ENCODE peak calls at places on chromosomes 5 and 9, in nine cellular contexts. One of them, this sample, is unnamed.

GRCh38 chr9:123724211-123724831 is 205.6 kb downstream of the DENND1A start:
- DNase-seq in tibial artery: no peak
- DNase-seq in colonic mucosa: no peak
- DNase-seq in trophoblast cell: no peak
- DNase-seq in SJSA1: no peak
- DNase-seq in GM23248: peak; percentile 69
- DNase-seq in ovary: no peak
- DNase-seq in PC-3: no peak
- DNase-seq in Peyer's patch: no peak
- DNase-seq in this sample: no peak

GRCh38 chr9:119859128-119859527 is 489.9 kb upstream of the BRINP1 start:
- DNase-seq in Peyer's patch: no peak
- DNase-seq in trophoblast cell: no peak
- DNase-seq in SJSA1: no peak
- DNase-seq in colonic mucosa: no peak
- DNase-seq in ovary: no peak
- DNase-seq in tibial artery: no peak
- DNase-seq in GM23248: no peak
- DNase-seq in PC-3: no peak
- DNase-seq in this sample: no peak

GRCh38 chr5:110769282-110769681 is 30.5 kb downstream of the SLC25A46 start:
- DNase-seq in GM23248: peak; percentile 87
- DNase-seq in ovary: no peak
- DNase-seq in SJSA1: no peak
- DNase-seq in PC-3: no peak
- DNase-seq in colonic mucosa: no peak
- DNase-seq in Peyer's patch: no peak
- DNase-seq in trophoblast cell: no peak
- DNase-seq in tibial artery: no peak
- DNase-seq in this sample: no peak

GRCh38 chr5:93062548-93062947 is 518.5 kb downstream of the NR2F1-AS1 start:
- DNase-seq in colonic mucosa: no peak
- DNase-seq in tibial artery: no peak
- DNase-seq in ovary: no peak
- DNase-seq in Peyer's patch: no peak
- DNase-seq in PC-3: peak; percentile 48
- DNase-seq in trophoblast cell: no peak
- DNase-seq in GM23248: no peak
- DNase-seq in SJSA1: no peak
- DNase-seq in this sample: no peak

GRCh38 chr9:124040935-124041816 is 29.6 kb downstream of the LHX2 start:
- DNase-seq in Peyer's patch: peak; percentile 70
- DNase-seq in SJSA1: no peak
- DNase-seq in PC-3: no peak
- DNase-seq in ovary: peak; percentile 69
- DNase-seq in tibial artery: no peak
- DNase-seq in colonic mucosa: peak; percentile 45
- DNase-seq in GM23248: peak; percentile 44
- DNase-seq in trophoblast cell: no peak
- DNase-seq in this sample: no peak

GRCh38 chr5:179806250-179807045 is at the start of gene MGAT4B:
- DNase-seq in colonic mucosa: peak; percentile 83
- DNase-seq in ovary: peak; percentile 83
- DNase-seq in tibial artery: peak; percentile 89
- DNase-seq in trophoblast cell: peak; percentile 60
- DNase-seq in Peyer's patch: peak; percentile 90
- DNase-seq in SJSA1: peak; percentile 77
- DNase-seq in GM23248: peak; percentile 93
- DNase-seq in PC-3: peak; percentile 74
- DNase-seq in this sample: no peak

GRCh38 chr9:126240835-126241234 is 85.8 kb upstream of the MVB12B start:
- DNase-seq in ovary: no peak
- DNase-seq in colonic mucosa: no peak
- DNase-seq in tibial artery: no peak
- DNase-seq in PC-3: no peak
- DNase-seq in SJSA1: no peak
- DNase-seq in GM23248: no peak
- DNase-seq in Peyer's patch: no peak
- DNase-seq in trophoblast cell: no peak
- DNase-seq in this sample: no peak

GRCh38 chr9:128361981-128362646 is 9.1 kb upstream of the URM1 start:
- DNase-seq in Peyer's patch: peak; percentile 85
- DNase-seq in PC-3: peak; percentile 79
- DNase-seq in tibial artery: peak; percentile 91
- DNase-seq in SJSA1: peak; percentile 80
- DNase-seq in trophoblast cell: peak; percentile 77
- DNase-seq in colonic mucosa: peak; percentile 88
- DNase-seq in ovary: peak; percentile 88
- DNase-seq in GM23248: peak; percentile 93
- DNase-seq in this sample: peak; percentile 87

GRCh38 chr5:118224546-118224945 is 763.8 kb downstream of the DTWD2 start:
- DNase-seq in ovary: no peak
- DNase-seq in colonic mucosa: no peak
- DNase-seq in Peyer's patch: no peak
- DNase-seq in trophoblast cell: no peak
- DNase-seq in PC-3: no peak
- DNase-seq in tibial artery: no peak
- DNase-seq in SJSA1: no peak
- DNase-seq in GM23248: peak; percentile 33
- DNase-seq in this sample: no peak

GRCh38 chr9:98823666-98824334 is 16.3 kb downstream of the GALNT12 start:
- DNase-seq in Peyer's patch: no peak
- DNase-seq in colonic mucosa: no peak
- DNase-seq in ovary: no peak
- DNase-seq in tibial artery: no peak
- DNase-seq in GM23248: peak; percentile 9
- DNase-seq in SJSA1: no peak
- DNase-seq in trophoblast cell: no peak
- DNase-seq in PC-3: peak; percentile 36
- DNase-seq in this sample: no peak

GRCh38 chr9:114611516-114612271 is 603 bp downstream of the TMEM268 start:
- DNase-seq in GM23248: peak; percentile 85
- DNase-seq in ovary: peak; percentile 89
- DNase-seq in trophoblast cell: peak; percentile 42
- DNase-seq in colonic mucosa: peak; percentile 68
- DNase-seq in SJSA1: peak; percentile 58
- DNase-seq in PC-3: peak; percentile 34
- DNase-seq in tibial artery: peak; percentile 80
- DNase-seq in Peyer's patch: peak; percentile 80
- DNase-seq in this sample: peak; percentile 70

GRCh38 chr9:91047529-91047928 is 245.9 kb downstream of the SYK start:
- DNase-seq in tibial artery: no peak
- DNase-seq in GM23248: peak; percentile 18
- DNase-seq in trophoblast cell: no peak
- DNase-seq in ovary: no peak
- DNase-seq in SJSA1: no peak
- DNase-seq in Peyer's patch: no peak
- DNase-seq in PC-3: no peak
- DNase-seq in colonic mucosa: no peak
- DNase-seq in this sample: peak; percentile 44

GRCh38 chr9:132494857-132495256 is 84.8 kb downstream of the CFAP77 start:
- DNase-seq in tibial artery: no peak
- DNase-seq in ovary: no peak
- DNase-seq in Peyer's patch: no peak
- DNase-seq in trophoblast cell: no peak
- DNase-seq in PC-3: no peak
- DNase-seq in colonic mucosa: no peak
- DNase-seq in SJSA1: no peak
- DNase-seq in GM23248: no peak
- DNase-seq in this sample: no peak

GRCh38 chr5:10736354-10736753 is 24.7 kb downstream of the DAP start:
- DNase-seq in trophoblast cell: no peak
- DNase-seq in SJSA1: no peak
- DNase-seq in tibial artery: no peak
- DNase-seq in colonic mucosa: no peak
- DNase-seq in PC-3: no peak
- DNase-seq in Peyer's patch: no peak
- DNase-seq in GM23248: no peak
- DNase-seq in ovary: no peak
- DNase-seq in this sample: no peak

GRCh38 chr9:127133739-127134167 is 11.3 kb upstream of the ANGPTL2 start:
- DNase-seq in colonic mucosa: no peak
- DNase-seq in Peyer's patch: no peak
- DNase-seq in tibial artery: peak; percentile 81
- DNase-seq in SJSA1: peak; percentile 84
- DNase-seq in GM23248: peak; percentile 92
- DNase-seq in ovary: peak; percentile 81
- DNase-seq in PC-3: no peak
- DNase-seq in trophoblast cell: no peak
- DNase-seq in this sample: peak; percentile 80

GRCh38 chr9:36045610-36046009 is 8.9 kb downstream of the RECK start:
- DNase-seq in Peyer's patch: no peak
- DNase-seq in ovary: no peak
- DNase-seq in GM23248: peak; percentile 49
- DNase-seq in trophoblast cell: no peak
- DNase-seq in PC-3: no peak
- DNase-seq in SJSA1: no peak
- DNase-seq in tibial artery: no peak
- DNase-seq in colonic mucosa: no peak
- DNase-seq in this sample: no peak

GRCh38 chr5:151224372-151224771 is 480 bp upstream of the CCDC69 start:
- DNase-seq in colonic mucosa: no peak
- DNase-seq in PC-3: no peak
- DNase-seq in tibial artery: no peak
- DNase-seq in SJSA1: no peak
- DNase-seq in trophoblast cell: no peak
- DNase-seq in GM23248: no peak
- DNase-seq in ovary: no peak
- DNase-seq in Peyer's patch: no peak
- DNase-seq in this sample: no peak

GRCh38 chr5:36928947-36929346 is 52.4 kb downstream of the NIPBL start:
- DNase-seq in tibial artery: no peak
- DNase-seq in trophoblast cell: no peak
- DNase-seq in colonic mucosa: no peak
- DNase-seq in PC-3: peak; percentile 95
- DNase-seq in Peyer's patch: no peak
- DNase-seq in GM23248: peak; percentile 70
- DNase-seq in SJSA1: no peak
- DNase-seq in ovary: no peak
- DNase-seq in this sample: no peak

DNA sequence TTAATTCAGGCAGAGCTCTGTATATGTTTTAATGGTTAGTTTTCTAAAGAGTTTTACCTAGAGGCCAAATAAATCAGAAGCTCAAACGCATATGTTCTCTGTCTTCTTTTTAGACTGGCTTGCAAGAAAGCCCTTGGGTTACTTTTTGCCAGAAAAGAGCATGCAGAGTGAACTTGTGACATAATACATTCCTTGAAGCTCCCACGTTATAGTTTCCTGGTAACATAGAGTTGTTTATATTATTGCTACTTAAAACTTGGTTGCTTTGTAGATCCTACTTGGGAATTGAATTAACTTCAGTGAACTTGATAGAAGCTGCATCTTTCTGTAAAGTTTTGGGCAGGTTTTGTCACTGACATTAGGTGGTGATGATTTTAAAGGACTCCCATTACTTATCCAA is 102.9 kb downstream of the C9orf152 start:
- DNase-seq in SJSA1: no peak
- DNase-seq in trophoblast cell: no peak
- DNase-seq in PC-3: no peak
- DNase-seq in ovary: no peak
- DNase-seq in GM23248: peak; percentile 79
- DNase-seq in Peyer's patch: no peak
- DNase-seq in colonic mucosa: no peak
- DNase-seq in tibial artery: no peak
- DNase-seq in this sample: no peak
- H3K4me1 ChIP-seq in SJSA1: peaks cover 36% of the 10 kb centered on the region
- H3K4me1 ChIP-seq in trophoblast cell: peaks cover 11% of the 10 kb centered on the region
- H3K4me1 ChIP-seq in PC-3: no peaks in the 10 kb centered on the region
- H3K4me1 ChIP-seq in ovary: peaks cover 10% of the 10 kb centered on the region
- H3K4me1 ChIP-seq in GM23248: peaks cover 39% of the 10 kb centered on the region
- H3K4me1 ChIP-seq in Peyer's patch: no peaks in the 10 kb centered on the region
- H3K4me1 ChIP-seq in colonic mucosa: no peaks in the 10 kb centered on the region
- H3K4me1 ChIP-seq in tibial artery: peaks cover 59% of the 10 kb centered on the region
- H3K4me1 ChIP-seq in this sample: no peaks in the 10 kb centered on the region

GRCh38 chr5:136006164-136006563 is 22.6 kb upstream of the TGFBI start:
- DNase-seq in Peyer's patch: no peak
- DNase-seq in tibial artery: no peak
- DNase-seq in GM23248: peak; percentile 72
- DNase-seq in SJSA1: peak; percentile 54
- DNase-seq in trophoblast cell: no peak
- DNase-seq in ovary: no peak
- DNase-seq in PC-3: no peak
- DNase-seq in colonic mucosa: peak; percentile 13
- DNase-seq in this sample: peak; percentile 32
- H3K27ac ChIP-seq in Peyer's patch: no peak overlapping the region
- H3K27ac ChIP-seq in tibial artery: no peak overlapping the region
- H3K27ac ChIP-seq in GM23248: peak overlapping the region; percentile 95
- H3K27ac ChIP-seq in SJSA1: peak overlapping the region; percentile 66
- H3K27ac ChIP-seq in trophoblast cell: peak overlapping the region; percentile 73
- H3K27ac ChIP-seq in ovary: no peak overlapping the region
- H3K27ac ChIP-seq in PC-3: peak overlapping the region; percentile 47
- H3K27ac ChIP-seq in colonic mucosa: no peak overlapping the region
- H3K27ac ChIP-seq in this sample: no peak overlapping the region

DNA sequence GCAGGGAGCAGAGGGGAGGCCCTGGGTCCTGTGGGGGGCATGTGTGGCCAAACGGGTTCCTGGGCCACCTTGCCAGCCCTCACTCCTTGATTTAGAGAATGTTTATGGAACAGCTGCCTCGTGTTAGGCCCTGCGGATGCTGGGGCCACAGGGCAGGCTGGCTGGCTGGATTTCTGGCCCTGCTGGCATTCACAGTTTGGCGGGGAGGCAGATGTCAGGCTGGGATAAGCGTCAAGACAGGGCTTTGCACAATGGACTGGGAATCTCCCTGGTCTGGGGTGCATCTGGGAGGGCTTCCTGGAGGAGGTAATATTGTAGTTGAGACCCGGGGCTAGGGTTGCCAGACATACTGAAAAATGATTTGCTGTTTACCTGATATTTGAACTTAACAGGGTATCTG is 13.8 kb downstream of the NCS1 start:
- DNase-seq in PC-3: no peak
- DNase-seq in GM23248: no peak
- DNase-seq in Peyer's patch: no peak
- DNase-seq in SJSA1: no peak
- DNase-seq in colonic mucosa: no peak
- DNase-seq in trophoblast cell: no peak
- DNase-seq in ovary: peak; percentile 37
- DNase-seq in tibial artery: peak; percentile 85
- DNase-seq in this sample: no peak
- H3K4me1 ChIP-seq in PC-3: peaks cover 10% of the 10 kb centered on the region
- H3K4me1 ChIP-seq in GM23248: peaks cover 32% of the 10 kb centered on the region
- H3K4me1 ChIP-seq in Peyer's patch: no peaks in the 10 kb centered on the region
- H3K4me1 ChIP-seq in SJSA1: peaks cover 49% of the 10 kb centered on the region
- H3K4me1 ChIP-seq in colonic mucosa: peaks cover 5% of the 10 kb centered on the region
- H3K4me1 ChIP-seq in trophoblast cell: peaks cover 26% of the 10 kb centered on the region
- H3K4me1 ChIP-seq in ovary: peaks cover 25% of the 10 kb centered on the region
- H3K4me1 ChIP-seq in tibial artery: peaks cover 99% of the 10 kb centered on the region
- H3K4me1 ChIP-seq in this sample: peaks cover 41% of the 10 kb centered on the region

DNA sequence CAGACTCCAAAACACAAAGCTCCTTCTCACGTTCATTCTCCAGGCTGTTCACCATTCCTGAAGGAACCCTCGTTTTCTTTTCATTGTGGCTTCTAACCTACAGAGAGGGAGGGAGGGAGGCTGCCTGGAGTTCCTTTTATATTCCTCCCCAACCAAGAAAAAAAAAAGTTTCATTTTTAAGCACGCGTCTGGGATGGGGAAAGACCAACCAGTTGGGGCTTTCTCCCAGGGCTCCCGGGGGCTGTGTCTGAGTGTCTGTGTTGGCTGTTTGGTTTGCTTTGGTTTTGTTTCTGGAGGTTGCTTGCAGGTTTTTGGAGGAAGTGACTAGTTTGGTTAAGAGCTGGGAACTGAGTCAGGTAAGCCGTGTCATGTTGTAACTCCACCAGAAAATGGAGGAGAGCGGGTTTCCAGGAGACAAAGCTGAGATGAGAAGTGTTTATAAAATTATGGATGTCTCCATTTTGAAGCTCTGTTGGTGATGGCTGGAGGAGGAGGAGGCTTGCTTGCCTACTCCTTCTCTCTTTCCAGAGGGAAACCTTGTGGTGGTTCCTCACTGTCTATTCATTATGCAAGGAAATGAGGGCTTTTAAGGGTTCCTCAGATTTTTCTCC is 1.7 kb downstream of the ZNF462 start:
- DNase-seq in colonic mucosa: no peak
- DNase-seq in Peyer's patch: no peak
- DNase-seq in trophoblast cell: peak; percentile 17
- DNase-seq in PC-3: peak; percentile 36
- DNase-seq in ovary: peak; percentile 47
- DNase-seq in GM23248: peak; percentile 56
- DNase-seq in SJSA1: no peak
- DNase-seq in tibial artery: no peak
- DNase-seq in this sample: no peak
- H3K27ac ChIP-seq in colonic mucosa: peak overlapping the region; percentile 75
- H3K27ac ChIP-seq in Peyer's patch: peak overlapping the region; percentile 67
- H3K27ac ChIP-seq in trophoblast cell: peak overlapping the region; percentile 84
- H3K27ac ChIP-seq in PC-3: peak overlapping the region; percentile 67
- H3K27ac ChIP-seq in ovary: peak overlapping the region; percentile 84
- H3K27ac ChIP-seq in GM23248: peak overlapping the region; percentile 37
- H3K27ac ChIP-seq in SJSA1: peak overlapping the region; percentile 57
- H3K27ac ChIP-seq in tibial artery: peak overlapping the region; percentile 78
- H3K27ac ChIP-seq in this sample: peak overlapping the region; percentile 84